ENCODE peak calls at places on chromosome X, in eight cellular contexts. One of them, this sample, is unnamed.

GRCh38 chrX:9517062-9517461 is 52.2 kb downstream of the TBL1X start:
- DNase-seq in testis: no peak
- DNase-seq in GM20000: no peak
- DNase-seq in HCT116: no peak
- DNase-seq in HTR-8/SVneo: no peak
- DNase-seq in GM23338: no peak
- DNase-seq in substantia nigra: no peak
- DNase-seq in cardiac fibroblast: no peak
- DNase-seq in this sample: no peak

GRCh38 chrX:140141444-140142029 is 176.2 kb upstream of the CXorf66 start:
- DNase-seq in testis: peak; percentile 38
- DNase-seq in GM20000: peak; percentile 20
- DNase-seq in HCT116: peak; percentile 2
- DNase-seq in HTR-8/SVneo: no peak
- DNase-seq in GM23338: peak; percentile 44
- DNase-seq in substantia nigra: peak; percentile 4
- DNase-seq in cardiac fibroblast: peak; percentile 40
- DNase-seq in this sample: no peak

GRCh38 chrX:31832263-31832662 is 760.4 kb upstream of the FTHL17 start:
- DNase-seq in testis: no peak
- DNase-seq in GM20000: no peak
- DNase-seq in HCT116: no peak
- DNase-seq in HTR-8/SVneo: no peak
- DNase-seq in GM23338: no peak
- DNase-seq in substantia nigra: no peak
- DNase-seq in cardiac fibroblast: no peak
- DNase-seq in this sample: no peak

GRCh38 chrX:128781506-128781905 is 729.3 kb upstream of the ACTRT1 start:
- DNase-seq in testis: peak; percentile 53
- DNase-seq in GM20000: no peak
- DNase-seq in HCT116: no peak
- DNase-seq in HTR-8/SVneo: no peak
- DNase-seq in GM23338: peak; percentile 59
- DNase-seq in substantia nigra: no peak
- DNase-seq in cardiac fibroblast: no peak
- DNase-seq in this sample: no peak

GRCh38 chrX:15816886-15817285 is 26.6 kb downstream of the ZRSR2 start:
- DNase-seq in testis: no peak
- DNase-seq in GM20000: no peak
- DNase-seq in HCT116: no peak
- DNase-seq in HTR-8/SVneo: no peak
- DNase-seq in GM23338: peak; percentile 11
- DNase-seq in substantia nigra: no peak
- DNase-seq in cardiac fibroblast: peak; percentile 12
- DNase-seq in this sample: no peak

GRCh38 chrX:1657367-1658082 is 42.7 kb downstream of the ASMT start:
- DNase-seq in testis: peak; percentile 22
- DNase-seq in GM20000: peak; percentile 61
- DNase-seq in HCT116: no peak
- DNase-seq in HTR-8/SVneo: peak; percentile 45
- DNase-seq in GM23338: no peak
- DNase-seq in substantia nigra: no peak
- DNase-seq in cardiac fibroblast: peak; percentile 36
- DNase-seq in this sample: no peak

GRCh38 chrX:102624105-102624504 is 24.8 kb downstream of the ARMCX5 start:
- DNase-seq in testis: no peak
- DNase-seq in GM20000: no peak
- DNase-seq in HCT116: no peak
- DNase-seq in HTR-8/SVneo: no peak
- DNase-seq in GM23338: no peak
- DNase-seq in substantia nigra: no peak
- DNase-seq in cardiac fibroblast: no peak
- DNase-seq in this sample: no peak

GRCh38 chrX:64977830-64978229 is 1.6 kb upstream of the ZC4H2 start:
- DNase-seq in testis: no peak
- DNase-seq in GM20000: no peak
- DNase-seq in HCT116: no peak
- DNase-seq in HTR-8/SVneo: no peak
- DNase-seq in GM23338: no peak
- DNase-seq in substantia nigra: no peak
- DNase-seq in cardiac fibroblast: no peak
- DNase-seq in this sample: no peak

GRCh38 chrX:100647095-100647494 is 3.1 kb downstream of the SRPX2 start:
- DNase-seq in testis: no peak
- DNase-seq in GM20000: no peak
- DNase-seq in HCT116: no peak
- DNase-seq in HTR-8/SVneo: no peak
- DNase-seq in GM23338: no peak
- DNase-seq in substantia nigra: no peak
- DNase-seq in cardiac fibroblast: peak; percentile 82
- DNase-seq in this sample: no peak

GRCh38 chrX:41145920-41146608 is 60.8 kb downstream of the USP9X start:
- DNase-seq in testis: no peak
- DNase-seq in GM20000: no peak
- DNase-seq in HCT116: peak; percentile 19
- DNase-seq in HTR-8/SVneo: peak; percentile 8
- DNase-seq in GM23338: no peak
- DNase-seq in substantia nigra: no peak
- DNase-seq in cardiac fibroblast: peak; percentile 75
- DNase-seq in this sample: no peak

GRCh38 chrX:133958997-133959688 is 26.3 kb downstream of the GPC3 start:
- DNase-seq in testis: no peak
- DNase-seq in GM20000: no peak
- DNase-seq in HCT116: no peak
- DNase-seq in HTR-8/SVneo: no peak
- DNase-seq in GM23338: no peak
- DNase-seq in substantia nigra: no peak
- DNase-seq in cardiac fibroblast: peak; percentile 27
- DNase-seq in this sample: peak; percentile 3

GRCh38 chrX:1093112-1093511 is 119.3 kb downstream of the CRLF2 start:
- DNase-seq in testis: no peak
- DNase-seq in GM20000: no peak
- DNase-seq in HCT116: no peak
- DNase-seq in HTR-8/SVneo: no peak
- DNase-seq in GM23338: no peak
- DNase-seq in substantia nigra: no peak
- DNase-seq in cardiac fibroblast: no peak
- DNase-seq in this sample: no peak

GRCh38 chrX:41180194-41180902 is 95.1 kb downstream of the USP9X start:
- DNase-seq in testis: peak; percentile 40
- DNase-seq in GM20000: peak; percentile 32
- DNase-seq in HCT116: peak; percentile 26
- DNase-seq in HTR-8/SVneo: peak; percentile 18
- DNase-seq in GM23338: peak; percentile 58
- DNase-seq in substantia nigra: no peak
- DNase-seq in cardiac fibroblast: peak; percentile 69
- DNase-seq in this sample: peak; percentile 27

GRCh38 chrX:119602701-119603255 is 3.4 kb downstream of the NKRF start:
- DNase-seq in testis: no peak
- DNase-seq in GM20000: no peak
- DNase-seq in HCT116: no peak
- DNase-seq in HTR-8/SVneo: no peak
- DNase-seq in GM23338: no peak
- DNase-seq in substantia nigra: no peak
- DNase-seq in cardiac fibroblast: no peak
- DNase-seq in this sample: no peak

GRCh38 chrX:95884196-95884595 is 800.4 kb upstream of the DIAPH2 start:
- DNase-seq in testis: peak; percentile 19
- DNase-seq in GM20000: no peak
- DNase-seq in HCT116: no peak
- DNase-seq in HTR-8/SVneo: no peak
- DNase-seq in GM23338: no peak
- DNase-seq in substantia nigra: no peak
- DNase-seq in cardiac fibroblast: peak; percentile 58
- DNase-seq in this sample: no peak

GRCh38 chrX:120559799-120560198 is 963 bp downstream of the CUL4B start:
- DNase-seq in testis: peak; percentile 27
- DNase-seq in GM20000: peak; percentile 7
- DNase-seq in HCT116: no peak
- DNase-seq in HTR-8/SVneo: no peak
- DNase-seq in GM23338: no peak
- DNase-seq in substantia nigra: no peak
- DNase-seq in cardiac fibroblast: peak; percentile 12
- DNase-seq in this sample: no peak

GRCh38 chrX:119411959-119412358 is 12.8 kb downstream of the SLC25A43 start:
- DNase-seq in testis: no peak
- DNase-seq in GM20000: no peak
- DNase-seq in HCT116: no peak
- DNase-seq in HTR-8/SVneo: no peak
- DNase-seq in GM23338: no peak
- DNase-seq in substantia nigra: no peak
- DNase-seq in cardiac fibroblast: no peak
- DNase-seq in this sample: no peak

GRCh38 chrX:130111935-130112221 is 1.6 kb upstream of the ELF4 start:
- DNase-seq in testis: no peak
- DNase-seq in GM20000: no peak
- DNase-seq in HCT116: no peak
- DNase-seq in HTR-8/SVneo: no peak
- DNase-seq in GM23338: no peak
- DNase-seq in substantia nigra: no peak
- DNase-seq in cardiac fibroblast: no peak
- DNase-seq in this sample: no peak

GRCh38 chrX:44882635-44883034 is 9.6 kb downstream of the KDM6A start:
- DNase-seq in testis: no peak
- DNase-seq in GM20000: no peak
- DNase-seq in HCT116: no peak
- DNase-seq in HTR-8/SVneo: no peak
- DNase-seq in GM23338: no peak
- DNase-seq in substantia nigra: no peak
- DNase-seq in cardiac fibroblast: no peak
- DNase-seq in this sample: no peak

GRCh38 chrX:105323951-105324350 is 103.5 kb upstream of the TEX13A start:
- DNase-seq in testis: no peak
- DNase-seq in GM20000: no peak
- DNase-seq in HCT116: no peak
- DNase-seq in HTR-8/SVneo: no peak
- DNase-seq in GM23338: no peak
- DNase-seq in substantia nigra: no peak
- DNase-seq in cardiac fibroblast: no peak
- DNase-seq in this sample: no peak

GRCh38 chrX:12984629-12985303 is 9.9 kb downstream of the TMSB4X start:
- DNase-seq in testis: no peak
- DNase-seq in GM20000: no peak
- DNase-seq in HCT116: peak; percentile 21
- DNase-seq in HTR-8/SVneo: peak; percentile 59
- DNase-seq in GM23338: no peak
- DNase-seq in substantia nigra: no peak
- DNase-seq in cardiac fibroblast: peak; percentile 52
- DNase-seq in this sample: no peak

GRCh38 chrX:40175416-40176255 is 77.9 kb upstream of the BCOR start:
- DNase-seq in testis: peak; percentile 75
- DNase-seq in GM20000: peak; percentile 77
- DNase-seq in HCT116: no peak
- DNase-seq in HTR-8/SVneo: no peak
- DNase-seq in GM23338: peak; percentile 42
- DNase-seq in substantia nigra: no peak
- DNase-seq in cardiac fibroblast: peak; percentile 58
- DNase-seq in this sample: no peak

GRCh38 chrX:38754102-38754790 is 47.0 kb upstream of the MID1IP1 start:
- DNase-seq in testis: peak; percentile 46
- DNase-seq in GM20000: peak; percentile 16
- DNase-seq in HCT116: peak; percentile 32
- DNase-seq in HTR-8/SVneo: peak; percentile 11
- DNase-seq in GM23338: peak; percentile 53
- DNase-seq in substantia nigra: no peak
- DNase-seq in cardiac fibroblast: peak; percentile 69
- DNase-seq in this sample: peak; percentile 19

GRCh38 chrX:78540171-78540570 is 119.0 kb downstream of the RTL3 start:
- DNase-seq in testis: no peak
- DNase-seq in GM20000: no peak
- DNase-seq in HCT116: no peak
- DNase-seq in HTR-8/SVneo: no peak
- DNase-seq in GM23338: no peak
- DNase-seq in substantia nigra: no peak
- DNase-seq in cardiac fibroblast: no peak
- DNase-seq in this sample: no peak

GRCh38 chrX:133921764-133922389 is 63.5 kb downstream of the GPC3 start:
- DNase-seq in testis: peak; percentile 17
- DNase-seq in GM20000: peak; percentile 11
- DNase-seq in HCT116: peak; percentile 50
- DNase-seq in HTR-8/SVneo: no peak
- DNase-seq in GM23338: peak; percentile 82
- DNase-seq in substantia nigra: no peak
- DNase-seq in cardiac fibroblast: peak; percentile 26
- DNase-seq in this sample: no peak

GRCh38 chrX:24100713-24101112 is 46.0 kb downstream of the EIF2S3 start:
- DNase-seq in testis: no peak
- DNase-seq in GM20000: no peak
- DNase-seq in HCT116: no peak
- DNase-seq in HTR-8/SVneo: peak; percentile 72
- DNase-seq in GM23338: no peak
- DNase-seq in substantia nigra: no peak
- DNase-seq in cardiac fibroblast: peak; percentile 30
- DNase-seq in this sample: no peak